ENCODE peak calls at places on chromosomes 13 and 19, in four cellular contexts. One of them, this sample, is unnamed.
A peak's percentile ranks its signal among the peaks of the same experiment; 100 is the strongest.

GRCh38 chr19:51493776-51494175 is 7.8 kb downstream of the SIGLEC12 start:
- DNase-seq in heart left ventricle: no peak
- DNase-seq in lung: no peak
- DNase-seq in dorsolateral prefrontal cortex: no peak
- DNase-seq in this sample: no peak

GRCh38 chr13:78867655-78868054 is 208.7 kb upstream of the OBI1 start:
- DNase-seq in lung: no peak
- DNase-seq in dorsolateral prefrontal cortex: no peak
- DNase-seq in heart left ventricle: no peak
- DNase-seq in this sample: no peak

GRCh38 chr13:110070511-110071120 is 236.3 kb downstream of the COL4A1 start:
- DNase-seq in dorsolateral prefrontal cortex: no peak
- DNase-seq in heart left ventricle: no peak
- DNase-seq in lung: no peak
- DNase-seq in this sample: peak; percentile 77

GRCh38 chr19:57056972-57057371 is 62.8 kb upstream of the USP29 start:
- DNase-seq in lung: no peak
- DNase-seq in dorsolateral prefrontal cortex: no peak
- DNase-seq in heart left ventricle: peak; percentile 73
- DNase-seq in this sample: peak; percentile 32

GRCh38 chr19:55306712-55307111 is 18.4 kb downstream of the TMEM150B start:
- DNase-seq in dorsolateral prefrontal cortex: no peak
- DNase-seq in lung: no peak
- DNase-seq in heart left ventricle: no peak
- DNase-seq in this sample: no peak

GRCh38 chr13:45215392-45216077 is 14.7 kb upstream of the KCTD4 start:
- DNase-seq in dorsolateral prefrontal cortex: no peak
- DNase-seq in lung: no peak
- DNase-seq in heart left ventricle: no peak
- DNase-seq in this sample: no peak

GRCh38 chr19:12992729-12993128 is 2.5 kb upstream of the NFIX start:
- DNase-seq in heart left ventricle: no peak
- DNase-seq in lung: no peak
- DNase-seq in dorsolateral prefrontal cortex: no peak
- DNase-seq in this sample: no peak

GRCh38 chr13:94154362-94154761 is 325.1 kb downstream of the DCT start:
- DNase-seq in heart left ventricle: no peak
- DNase-seq in dorsolateral prefrontal cortex: no peak
- DNase-seq in lung: peak; percentile 48
- DNase-seq in this sample: peak; percentile 67

GRCh38 chr19:6232567-6232966 is 47.2 kb downstream of the MLLT1 start:
- DNase-seq in heart left ventricle: peak; percentile 10
- DNase-seq in lung: no peak
- DNase-seq in dorsolateral prefrontal cortex: peak; percentile 44
- DNase-seq in this sample: peak; percentile 84

GRCh38 chr13:80509264-80509663 is 168.3 kb upstream of the SPRY2 start:
- DNase-seq in lung: no peak
- DNase-seq in dorsolateral prefrontal cortex: no peak
- DNase-seq in heart left ventricle: no peak
- DNase-seq in this sample: no peak

GRCh38 chr13:112766336-112766735 is 76.5 kb downstream of the ATP11A start:
- DNase-seq in lung: no peak
- DNase-seq in heart left ventricle: no peak
- DNase-seq in dorsolateral prefrontal cortex: no peak
- DNase-seq in this sample: no peak

GRCh38 chr13:47251771-47252170 is 354.9 kb upstream of the HTR2A start:
- DNase-seq in lung: no peak
- DNase-seq in heart left ventricle: no peak
- DNase-seq in dorsolateral prefrontal cortex: no peak
- DNase-seq in this sample: no peak

GRCh38 chr13:50340146-50340545 is 324.9 kb downstream of the KCNRG start:
- DNase-seq in dorsolateral prefrontal cortex: no peak
- DNase-seq in lung: no peak
- DNase-seq in heart left ventricle: no peak
- DNase-seq in this sample: no peak

GRCh38 chr19:29326849-29327840 is 114.2 kb upstream of the UQCRFS1 start:
- DNase-seq in heart left ventricle: no peak
- DNase-seq in dorsolateral prefrontal cortex: no peak
- DNase-seq in lung: no peak
- DNase-seq in this sample: no peak

GRCh38 chr19:23597661-23598060 is 89.4 kb downstream of the ZNF675 start:
- DNase-seq in dorsolateral prefrontal cortex: no peak
- DNase-seq in heart left ventricle: no peak
- DNase-seq in lung: no peak
- DNase-seq in this sample: no peak

GRCh38 chr19:9498183-9498902 is at the start of gene ZNF560:
- DNase-seq in dorsolateral prefrontal cortex: no peak
- DNase-seq in heart left ventricle: no peak
- DNase-seq in lung: no peak
- DNase-seq in this sample: peak; percentile 37

GRCh38 chr19:2537544-2537943 is 61.6 kb downstream of the GADD45B start:
- DNase-seq in lung: no peak
- DNase-seq in dorsolateral prefrontal cortex: no peak
- DNase-seq in heart left ventricle: peak; percentile 4
- DNase-seq in this sample: no peak

GRCh38 chr19:52923782-52924593 is 760 bp upstream of the ZNF888 start:
- DNase-seq in dorsolateral prefrontal cortex: no peak
- DNase-seq in lung: peak; percentile 65
- DNase-seq in heart left ventricle: peak; percentile 77
- DNase-seq in this sample: peak; percentile 64

GRCh38 chr13:103539265-103539664 is 473.0 kb upstream of the SLC10A2 start:
- DNase-seq in dorsolateral prefrontal cortex: no peak
- DNase-seq in lung: no peak
- DNase-seq in heart left ventricle: no peak
- DNase-seq in this sample: no peak

GRCh38 chr13:114101325-114101821 is 31.1 kb downstream of the RASA3 start:
- DNase-seq in dorsolateral prefrontal cortex: peak; percentile 42
- DNase-seq in heart left ventricle: peak; percentile 46
- DNase-seq in lung: no peak
- DNase-seq in this sample: no peak

GRCh38 chr13:100765021-100765420 is 90.4 kb upstream of the TMTC4 start:
- DNase-seq in heart left ventricle: no peak
- DNase-seq in lung: no peak
- DNase-seq in dorsolateral prefrontal cortex: no peak
- DNase-seq in this sample: no peak

GRCh38 chr19:18388328-18389094 is 2.6 kb downstream of the GDF15 start:
- DNase-seq in heart left ventricle: peak; percentile 85
- DNase-seq in dorsolateral prefrontal cortex: peak; percentile 77
- DNase-seq in lung: peak; percentile 85
- DNase-seq in this sample: peak; percentile 83

GRCh38 chr13:66353664-66354063 is 876.5 kb downstream of the PCDH9 start:
- DNase-seq in dorsolateral prefrontal cortex: no peak
- DNase-seq in lung: no peak
- DNase-seq in heart left ventricle: no peak
- DNase-seq in this sample: no peak

GRCh38 chr19:55491546-55492360 is 3.5 kb downstream of the SSC5D start:
- DNase-seq in lung: no peak
- DNase-seq in dorsolateral prefrontal cortex: no peak
- DNase-seq in heart left ventricle: peak; percentile 18
- DNase-seq in this sample: no peak

DNA sequence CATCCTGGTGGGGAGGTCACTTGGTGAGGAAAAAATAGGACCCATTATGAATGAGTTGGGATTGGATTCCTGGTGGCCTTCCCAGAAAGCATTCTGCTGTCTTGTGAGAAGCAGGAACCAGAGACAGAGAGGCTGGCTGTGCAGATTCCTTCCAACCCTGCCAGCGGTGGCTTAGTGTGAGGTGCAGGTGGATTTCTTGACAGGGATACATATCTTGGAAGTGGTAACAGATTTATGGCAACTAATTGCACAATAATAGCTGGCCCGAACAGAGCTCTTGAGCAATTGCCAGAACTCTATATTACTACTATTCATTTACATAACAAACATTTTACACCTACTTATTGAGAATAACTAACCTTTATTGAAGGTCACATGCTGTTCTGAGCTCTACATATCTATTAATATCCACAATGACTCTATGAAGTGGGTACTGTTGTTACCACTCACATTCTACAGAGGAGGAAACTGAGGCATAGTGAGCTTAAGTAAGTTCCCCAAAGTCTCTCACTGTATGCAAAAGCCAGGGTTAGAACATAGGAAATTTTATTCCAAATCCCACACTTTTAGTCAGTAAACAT is 173.9 kb upstream of the SERP2 start:
- DNase-seq in lung: no peak
- DNase-seq in dorsolateral prefrontal cortex: no peak
- DNase-seq in heart left ventricle: peak; percentile 63
- DNase-seq in this sample: peak; percentile 62
- TF ChIP-seq CTCF in lung: no peak
- TF ChIP-seq CTCF in dorsolateral prefrontal cortex: no peak
- TF ChIP-seq CTCF in heart left ventricle: no peak
- TF ChIP-seq CTCF in this sample: no peak

DNA sequence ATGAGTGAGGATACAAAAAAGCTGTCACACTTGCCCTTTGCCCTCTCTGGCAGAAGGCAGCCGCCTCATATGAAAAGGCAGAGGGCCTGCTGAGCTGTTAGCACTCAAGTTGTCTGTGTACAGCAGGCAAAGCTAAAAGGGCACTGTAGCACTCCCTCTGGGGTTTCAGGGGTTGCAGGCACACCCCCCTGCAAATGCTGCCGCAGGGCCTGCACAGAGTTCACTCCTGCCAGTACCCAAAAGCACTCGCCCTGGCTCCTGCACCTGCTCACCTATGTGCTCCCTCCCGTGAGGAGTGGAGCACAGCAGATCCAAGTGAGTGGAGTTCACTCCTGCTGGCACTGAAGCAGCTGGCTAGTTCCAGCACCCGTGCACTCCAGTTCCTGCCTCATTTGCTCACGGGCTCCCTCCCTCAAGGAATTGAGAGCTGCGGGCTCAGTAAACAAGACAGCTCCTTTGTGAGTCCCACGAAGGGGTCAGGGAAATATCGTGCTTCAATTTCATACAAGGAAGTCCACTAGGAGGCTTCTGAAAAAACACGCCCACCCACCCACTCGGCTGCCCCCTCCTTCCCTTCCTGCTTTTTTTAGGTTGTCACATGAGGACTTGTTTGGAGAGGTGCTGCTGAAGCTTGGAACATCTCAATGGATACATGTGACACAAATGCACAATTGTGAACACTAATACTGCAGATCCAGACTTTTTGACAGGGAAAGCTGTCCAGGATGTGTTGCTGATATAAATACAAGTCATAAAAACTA is 9.9 kb upstream of the RCBTB2 start:
- DNase-seq in heart left ventricle: peak; percentile 58
- DNase-seq in lung: no peak
- DNase-seq in dorsolateral prefrontal cortex: no peak
- DNase-seq in this sample: peak; percentile 35
- H3K4me3 ChIP-seq in heart left ventricle: peak overlapping the region; percentile 34
- H3K4me3 ChIP-seq in lung: no peak overlapping the region
- H3K4me3 ChIP-seq in dorsolateral prefrontal cortex: no peak overlapping the region
- H3K4me3 ChIP-seq in this sample: no peak overlapping the region

GRCh38 chr19:35657904-35658700 is 8.2 kb upstream of the UPK1A start:
- DNase-seq in dorsolateral prefrontal cortex: no peak
- DNase-seq in heart left ventricle: no peak
- DNase-seq in lung: no peak
- DNase-seq in this sample: no peak
- TF ChIP-seq CTCF in dorsolateral prefrontal cortex: no peak
- TF ChIP-seq CTCF in heart left ventricle: no peak
- TF ChIP-seq CTCF in lung: no peak
- TF ChIP-seq CTCF in this sample: no peak

DNA sequence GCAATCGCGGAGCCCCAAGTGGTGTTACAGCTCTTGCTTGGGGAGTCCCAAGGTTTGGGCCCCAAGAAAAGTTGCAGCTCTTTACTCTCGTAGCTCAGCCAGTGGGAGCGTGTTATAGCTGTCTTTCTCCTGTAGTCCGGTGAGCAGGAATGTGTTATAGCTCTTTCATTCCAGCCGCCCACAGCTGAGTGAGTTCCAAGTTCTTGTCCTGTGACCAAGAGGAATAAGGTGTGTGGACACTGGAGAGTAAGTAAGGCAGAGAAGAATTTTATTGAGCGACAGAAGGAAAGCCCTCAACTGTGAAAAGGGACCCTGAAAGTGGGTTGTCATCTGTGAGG is 1226.8 kb downstream of the SLITRK1 start:
- DNase-seq in dorsolateral prefrontal cortex: no peak
- DNase-seq in lung: no peak
- DNase-seq in heart left ventricle: no peak
- DNase-seq in this sample: no peak
- H3K4me3 ChIP-seq in dorsolateral prefrontal cortex: no peak overlapping the region
- H3K4me3 ChIP-seq in lung: no peak overlapping the region
- H3K4me3 ChIP-seq in heart left ventricle: peak overlapping the region; percentile 7
- H3K4me3 ChIP-seq in this sample: no peak overlapping the region